ENCODE peak calls at places on chromosomes 11 and 22, in eight cellular contexts. One of them, this sample, is unnamed.

GRCh38 chr11:123381817-123382554 is 48.1 kb upstream of the GRAMD1B start:
- DNase-seq in endothelial cell: no peak
- DNase-seq in foreskin fibroblast: no peak
- DNase-seq in brain microvascular endothelial cell: no peak
- DNase-seq in GM23338: no peak
- DNase-seq in fibroblast of the aortic adventitia: no peak
- DNase-seq in AG04449: no peak
- DNase-seq in psoas muscle: no peak
- DNase-seq in this sample: peak

GRCh38 chr22:48751539-48752437 is 1075.9 kb downstream of the BRD1 start:
- DNase-seq in endothelial cell: no peak
- DNase-seq in foreskin fibroblast: no peak
- DNase-seq in brain microvascular endothelial cell: no peak
- DNase-seq in GM23338: no peak
- DNase-seq in fibroblast of the aortic adventitia: no peak
- DNase-seq in AG04449: no peak
- DNase-seq in psoas muscle: no peak
- DNase-seq in this sample: no peak

GRCh38 chr11:96161271-96162089 is 181.5 kb downstream of the MAML2 start:
- DNase-seq in endothelial cell: no peak
- DNase-seq in foreskin fibroblast: peak
- DNase-seq in brain microvascular endothelial cell: peak
- DNase-seq in GM23338: peak
- DNase-seq in fibroblast of the aortic adventitia: peak
- DNase-seq in AG04449: no peak
- DNase-seq in psoas muscle: no peak
- DNase-seq in this sample: no peak

GRCh38 chr11:69035959-69036340 is 12.8 kb upstream of the TPCN2 start:
- DNase-seq in endothelial cell: no peak
- DNase-seq in foreskin fibroblast: peak
- DNase-seq in brain microvascular endothelial cell: no peak
- DNase-seq in GM23338: no peak
- DNase-seq in fibroblast of the aortic adventitia: peak
- DNase-seq in AG04449: no peak
- DNase-seq in psoas muscle: peak
- DNase-seq in this sample: no peak

GRCh38 chr11:690738-691633 is 4.0 kb downstream of the DEAF1 start:
- DNase-seq in endothelial cell: no peak
- DNase-seq in foreskin fibroblast: no peak
- DNase-seq in brain microvascular endothelial cell: no peak
- DNase-seq in GM23338: no peak
- DNase-seq in fibroblast of the aortic adventitia: no peak
- DNase-seq in AG04449: no peak
- DNase-seq in psoas muscle: no peak
- DNase-seq in this sample: peak

GRCh38 chr11:60873533-60873932 is 6.2 kb downstream of the ZP1 start:
- DNase-seq in endothelial cell: no peak
- DNase-seq in foreskin fibroblast: no peak
- DNase-seq in brain microvascular endothelial cell: no peak
- DNase-seq in GM23338: no peak
- DNase-seq in fibroblast of the aortic adventitia: no peak
- DNase-seq in AG04449: no peak
- DNase-seq in psoas muscle: no peak
- DNase-seq in this sample: no peak

GRCh38 chr11:68342459-68343158 is 30.2 kb downstream of the LRP5 start:
- DNase-seq in endothelial cell: no peak
- DNase-seq in foreskin fibroblast: no peak
- DNase-seq in brain microvascular endothelial cell: no peak
- DNase-seq in GM23338: peak
- DNase-seq in fibroblast of the aortic adventitia: no peak
- DNase-seq in AG04449: no peak
- DNase-seq in psoas muscle: no peak
- DNase-seq in this sample: no peak

GRCh38 chr11:115080923-115081322 is 402.6 kb downstream of the NXPE2 start:
- DNase-seq in endothelial cell: no peak
- DNase-seq in foreskin fibroblast: no peak
- DNase-seq in brain microvascular endothelial cell: no peak
- DNase-seq in GM23338: no peak
- DNase-seq in fibroblast of the aortic adventitia: no peak
- DNase-seq in AG04449: no peak
- DNase-seq in psoas muscle: no peak
- DNase-seq in this sample: no peak

GRCh38 chr22:49613871-49614270 is 213.8 kb downstream of the BRD1 start:
- DNase-seq in endothelial cell: no peak
- DNase-seq in foreskin fibroblast: no peak
- DNase-seq in brain microvascular endothelial cell: no peak
- DNase-seq in GM23338: no peak
- DNase-seq in fibroblast of the aortic adventitia: no peak
- DNase-seq in AG04449: no peak
- DNase-seq in psoas muscle: no peak
- DNase-seq in this sample: no peak

GRCh38 chr11:10305964-10306918 is 1.4 kb downstream of the ADM start:
- DNase-seq in endothelial cell: peak
- DNase-seq in foreskin fibroblast: peak
- DNase-seq in brain microvascular endothelial cell: no peak
- DNase-seq in GM23338: peak
- DNase-seq in fibroblast of the aortic adventitia: no peak
- DNase-seq in AG04449: no peak
- DNase-seq in psoas muscle: peak
- DNase-seq in this sample: peak

GRCh38 chr11:133399855-133400625 is 132.3 kb downstream of the OPCML start:
- DNase-seq in endothelial cell: no peak
- DNase-seq in foreskin fibroblast: no peak
- DNase-seq in brain microvascular endothelial cell: no peak
- DNase-seq in GM23338: no peak
- DNase-seq in fibroblast of the aortic adventitia: no peak
- DNase-seq in AG04449: no peak
- DNase-seq in psoas muscle: no peak
- DNase-seq in this sample: no peak

GRCh38 chr22:17754233-17754925 is 19.9 kb downstream of the BID start:
- DNase-seq in endothelial cell: no peak
- DNase-seq in foreskin fibroblast: no peak
- DNase-seq in brain microvascular endothelial cell: no peak
- DNase-seq in GM23338: peak
- DNase-seq in fibroblast of the aortic adventitia: no peak
- DNase-seq in AG04449: no peak
- DNase-seq in psoas muscle: no peak
- DNase-seq in this sample: peak

GRCh38 chr11:66883021-66883968 is 26.4 kb downstream of the LRFN4 start:
- DNase-seq in endothelial cell: peak
- DNase-seq in foreskin fibroblast: peak
- DNase-seq in brain microvascular endothelial cell: peak
- DNase-seq in GM23338: peak
- DNase-seq in fibroblast of the aortic adventitia: peak
- DNase-seq in AG04449: peak
- DNase-seq in psoas muscle: peak
- DNase-seq in this sample: peak

GRCh38 chr22:40329466-40329865 is 16.8 kb upstream of the ADSL start:
- DNase-seq in endothelial cell: no peak
- DNase-seq in foreskin fibroblast: no peak
- DNase-seq in brain microvascular endothelial cell: no peak
- DNase-seq in GM23338: no peak
- DNase-seq in fibroblast of the aortic adventitia: no peak
- DNase-seq in AG04449: no peak
- DNase-seq in psoas muscle: no peak
- DNase-seq in this sample: no peak

GRCh38 chr11:128555606-128556005 is 31.8 kb downstream of the ETS1 start:
- DNase-seq in endothelial cell: no peak
- DNase-seq in foreskin fibroblast: peak
- DNase-seq in brain microvascular endothelial cell: no peak
- DNase-seq in GM23338: peak
- DNase-seq in fibroblast of the aortic adventitia: no peak
- DNase-seq in AG04449: no peak
- DNase-seq in psoas muscle: no peak
- DNase-seq in this sample: no peak
- TF ChIP-seq CTCF in endothelial cell: no peak
- TF ChIP-seq CTCF in foreskin fibroblast: peak
- TF ChIP-seq CTCF in brain microvascular endothelial cell: peak
- TF ChIP-seq CTCF in GM23338: peak
- TF ChIP-seq CTCF in fibroblast of the aortic adventitia: peak
- TF ChIP-seq CTCF in AG04449: peak
- TF ChIP-seq CTCF in psoas muscle: peak
- TF ChIP-seq CTCF in this sample: no peak

GRCh38 chr11:107430525-107430924 is 27.1 kb downstream of the CWF19L2 start:
- DNase-seq in endothelial cell: no peak
- DNase-seq in foreskin fibroblast: no peak
- DNase-seq in brain microvascular endothelial cell: no peak
- DNase-seq in GM23338: no peak
- DNase-seq in fibroblast of the aortic adventitia: no peak
- DNase-seq in AG04449: no peak
- DNase-seq in psoas muscle: no peak
- DNase-seq in this sample: no peak

GRCh38 chr11:107427569-107428180 is 29.9 kb downstream of the CWF19L2 start:
- DNase-seq in endothelial cell: no peak
- DNase-seq in foreskin fibroblast: no peak
- DNase-seq in brain microvascular endothelial cell: no peak
- DNase-seq in GM23338: no peak
- DNase-seq in fibroblast of the aortic adventitia: no peak
- DNase-seq in AG04449: no peak
- DNase-seq in psoas muscle: no peak
- DNase-seq in this sample: no peak
- TF ChIP-seq CTCF in endothelial cell: no peak
- TF ChIP-seq CTCF in foreskin fibroblast: no peak
- TF ChIP-seq CTCF in brain microvascular endothelial cell: no peak
- TF ChIP-seq CTCF in GM23338: no peak
- TF ChIP-seq CTCF in fibroblast of the aortic adventitia: no peak
- TF ChIP-seq CTCF in AG04449: no peak
- TF ChIP-seq CTCF in psoas muscle: no peak
- TF ChIP-seq CTCF in this sample: no peak

DNA sequence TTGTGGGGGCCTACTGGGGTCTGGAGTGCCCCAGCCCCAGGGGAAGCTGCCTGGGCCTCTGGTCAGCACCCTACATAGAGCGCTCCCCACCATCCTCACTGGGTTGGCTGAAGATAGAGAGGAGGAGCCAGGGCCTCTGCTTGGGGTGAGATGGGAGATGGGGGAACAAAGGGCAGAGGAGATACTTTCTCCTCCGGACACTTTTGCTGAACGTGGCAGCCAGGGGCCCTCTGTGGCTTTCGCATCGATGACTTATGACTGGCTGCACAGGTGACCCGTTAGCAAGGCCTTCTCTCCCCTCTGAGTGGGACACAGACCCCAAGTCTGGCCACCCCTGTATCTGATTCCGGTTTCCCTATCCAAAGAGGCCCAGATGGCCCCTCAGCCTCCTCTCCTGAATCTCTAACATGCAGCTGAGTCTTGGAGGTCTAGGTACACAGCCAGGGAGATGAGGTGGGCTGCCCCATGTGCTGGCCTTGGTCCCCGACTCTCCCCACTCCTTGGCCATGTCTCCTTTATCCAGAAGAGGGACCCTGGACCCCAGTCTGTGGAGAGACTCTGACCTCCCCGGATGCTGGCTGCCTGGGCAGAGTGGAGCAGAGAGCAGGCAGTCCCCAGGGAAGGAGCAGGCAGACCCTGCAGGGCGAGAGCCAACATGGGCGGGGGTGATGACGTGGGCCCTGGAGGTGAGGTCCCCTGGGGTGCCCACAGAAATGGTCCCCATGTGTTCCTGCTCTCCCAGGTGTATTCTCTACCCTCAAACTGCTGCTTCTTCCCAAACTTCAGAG is 59.3 kb upstream of the NECTIN1 start:
- DNase-seq in endothelial cell: no peak
- DNase-seq in foreskin fibroblast: no peak
- DNase-seq in brain microvascular endothelial cell: no peak
- DNase-seq in GM23338: no peak
- DNase-seq in fibroblast of the aortic adventitia: no peak
- DNase-seq in AG04449: no peak
- DNase-seq in psoas muscle: no peak
- DNase-seq in this sample: no peak
- TF ChIP-seq CTCF in endothelial cell: no peak
- TF ChIP-seq CTCF in foreskin fibroblast: no peak
- TF ChIP-seq CTCF in brain microvascular endothelial cell: no peak
- TF ChIP-seq CTCF in GM23338: peak
- TF ChIP-seq CTCF in fibroblast of the aortic adventitia: no peak
- TF ChIP-seq CTCF in AG04449: no peak
- TF ChIP-seq CTCF in psoas muscle: no peak
- TF ChIP-seq CTCF in this sample: no peak

GRCh38 chr11:25758145-25758661 is 573.7 kb upstream of the ANO3 start:
- DNase-seq in endothelial cell: no peak
- DNase-seq in foreskin fibroblast: no peak
- DNase-seq in brain microvascular endothelial cell: no peak
- DNase-seq in GM23338: no peak
- DNase-seq in fibroblast of the aortic adventitia: no peak
- DNase-seq in AG04449: no peak
- DNase-seq in psoas muscle: no peak
- DNase-seq in this sample: no peak
- TF ChIP-seq CTCF in endothelial cell: no peak
- TF ChIP-seq CTCF in foreskin fibroblast: no peak
- TF ChIP-seq CTCF in brain microvascular endothelial cell: no peak
- TF ChIP-seq CTCF in GM23338: no peak
- TF ChIP-seq CTCF in fibroblast of the aortic adventitia: no peak
- TF ChIP-seq CTCF in AG04449: no peak
- TF ChIP-seq CTCF in psoas muscle: no peak
- TF ChIP-seq CTCF in this sample: no peak

GRCh38 chr22:27771637-27772369 is 29.8 kb downstream of the MN1 start:
- DNase-seq in endothelial cell: no peak
- DNase-seq in foreskin fibroblast: no peak
- DNase-seq in brain microvascular endothelial cell: no peak
- DNase-seq in GM23338: no peak
- DNase-seq in fibroblast of the aortic adventitia: no peak
- DNase-seq in AG04449: no peak
- DNase-seq in psoas muscle: no peak
- DNase-seq in this sample: no peak

GRCh38 chr22:27768027-27768640 is 33.4 kb downstream of the MN1 start:
- DNase-seq in endothelial cell: no peak
- DNase-seq in foreskin fibroblast: no peak
- DNase-seq in brain microvascular endothelial cell: no peak
- DNase-seq in GM23338: no peak
- DNase-seq in fibroblast of the aortic adventitia: no peak
- DNase-seq in AG04449: no peak
- DNase-seq in psoas muscle: no peak
- DNase-seq in this sample: no peak

GRCh38 chr22:27766679-27767078 is 34.9 kb downstream of the MN1 start:
- DNase-seq in endothelial cell: no peak
- DNase-seq in foreskin fibroblast: no peak
- DNase-seq in brain microvascular endothelial cell: no peak
- DNase-seq in GM23338: no peak
- DNase-seq in fibroblast of the aortic adventitia: no peak
- DNase-seq in AG04449: no peak
- DNase-seq in psoas muscle: no peak
- DNase-seq in this sample: no peak

GRCh38 chr22:27765706-27766291 is 35.8 kb downstream of the MN1 start:
- DNase-seq in endothelial cell: no peak
- DNase-seq in foreskin fibroblast: no peak
- DNase-seq in brain microvascular endothelial cell: no peak
- DNase-seq in GM23338: no peak
- DNase-seq in fibroblast of the aortic adventitia: no peak
- DNase-seq in AG04449: no peak
- DNase-seq in psoas muscle: no peak
- DNase-seq in this sample: no peak

GRCh38 chr22:27769012-27769411 is 32.5 kb downstream of the MN1 start:
- DNase-seq in endothelial cell: no peak
- DNase-seq in foreskin fibroblast: no peak
- DNase-seq in brain microvascular endothelial cell: no peak
- DNase-seq in GM23338: no peak
- DNase-seq in fibroblast of the aortic adventitia: no peak
- DNase-seq in AG04449: no peak
- DNase-seq in psoas muscle: no peak
- DNase-seq in this sample: no peak
- TF ChIP-seq CTCF in endothelial cell: no peak
- TF ChIP-seq CTCF in foreskin fibroblast: no peak
- TF ChIP-seq CTCF in brain microvascular endothelial cell: no peak
- TF ChIP-seq CTCF in GM23338: no peak
- TF ChIP-seq CTCF in fibroblast of the aortic adventitia: no peak
- TF ChIP-seq CTCF in AG04449: no peak
- TF ChIP-seq CTCF in psoas muscle: no peak
- TF ChIP-seq CTCF in this sample: no peak

GRCh38 chr22:21000215-21000986 is 1.5 kb downstream of the THAP7 start:
- DNase-seq in endothelial cell: no peak
- DNase-seq in foreskin fibroblast: peak
- DNase-seq in brain microvascular endothelial cell: no peak
- DNase-seq in GM23338: no peak
- DNase-seq in fibroblast of the aortic adventitia: peak
- DNase-seq in AG04449: no peak
- DNase-seq in psoas muscle: no peak
- DNase-seq in this sample: peak
- TF ChIP-seq CTCF in endothelial cell: no peak
- TF ChIP-seq CTCF in foreskin fibroblast: no peak
- TF ChIP-seq CTCF in brain microvascular endothelial cell: peak
- TF ChIP-seq CTCF in GM23338: no peak
- TF ChIP-seq CTCF in fibroblast of the aortic adventitia: no peak
- TF ChIP-seq CTCF in AG04449: no peak
- TF ChIP-seq CTCF in psoas muscle: no peak
- TF ChIP-seq CTCF in this sample: no peak